ENCODE peak calls at places on chromosomes 6 and 20, in five cellular contexts. F, J, T, A and Z are unnamed samples.
A peak's percentile ranks its signal among the peaks of the same experiment; 100 is the strongest.

GRCh38 chr6:135572051-135572450 is 74.5 kb upstream of the AHI1 start:
- DNase-seq in F (no peak), J (no peak), T (no peak), A (no peak), Z (no peak)

GRCh38 chr20:51553897-51554504 is 11.5 kb upstream of the NFATC2 start:
- DNase-seq in F (no peak), J (no peak), T (no peak), A (no peak), Z (no peak)

GRCh38 chr6:108616544-108616943 is 55.8 kb downstream of the FOXO3 start:
- DNase-seq in F (no peak), J (no peak), T (no peak), A (no peak), Z (no peak)

GRCh38 chr6:11206576-11206975 is 25.9 kb downstream of the NEDD9 start:
- DNase-seq in F (no peak), J (no peak), T (no peak), A (no peak), Z (no peak)

GRCh38 chr6:97437087-97437486 is 154.1 kb upstream of the MMS22L start:
- DNase-seq in F (no peak), J (no peak), T (no peak), A (peak; percentile 77), Z (no peak)

GRCh38 chr20:19602660-19603389 is 155.2 kb upstream of the RIN2 start:
- DNase-seq in F (no peak), J (no peak), T (no peak), A (no peak), Z (no peak)

GRCh38 chr20:49045440-49046086 is 549 bp upstream of the CSE1L start:
- DNase-seq in F (peak; percentile 37), J (peak; percentile 90), T (peak; percentile 33), A (peak; percentile 49), Z (peak; percentile 5)

GRCh38 chr6:101650402-101651100 is 257.0 kb downstream of the GRIK2 start:
- DNase-seq in F (no peak), J (no peak), T (no peak), A (peak; percentile 68), Z (no peak)

GRCh38 chr6:5214570-5215052 is 46.1 kb downstream of the LYRM4 start:
- DNase-seq in F (no peak), J (no peak), T (peak; percentile 18), A (peak; percentile 71), Z (peak; percentile 41)

GRCh38 chr6:28542440-28543293 is 17.0 kb downstream of the GPX5 start:
- DNase-seq in F (no peak), J (no peak), T (peak; percentile 58), A (peak; percentile 98), Z (peak; percentile 41)

GRCh38 chr6:145798530-145798929 is 16.1 kb downstream of the FBXO30 start:
- DNase-seq in F (no peak), J (no peak), T (no peak), A (peak; percentile 41), Z (no peak)

GRCh38 chr6:72649032-72649984 is 27.4 kb downstream of the KCNQ5 start:
- DNase-seq in F (no peak), J (no peak), T (no peak), A (no peak), Z (no peak)

GRCh38 chr6:5950448-5950847 is 56.3 kb downstream of the NRN1 start:
- DNase-seq in F (no peak), J (no peak), T (no peak), A (peak; percentile 71), Z (no peak)

GRCh38 chr6:118553132-118553531 is 5.0 kb downstream of the PLN start:
- DNase-seq in F (no peak), J (no peak), T (no peak), A (no peak), Z (no peak)

GRCh38 chr6:96563853-96564252 is 925 bp downstream of the FHL5 start:
- DNase-seq in F (no peak), J (no peak), T (no peak), A (no peak), Z (no peak)

GRCh38 chr20:60765821-60766403 is 486.1 kb upstream of the CDH4 start:
- DNase-seq in F (no peak), J (no peak), T (no peak), A (no peak), Z (no peak)

GRCh38 chr6:3031857-3032256 is 32.2 kb downstream of the NQO2 start:
- DNase-seq in F (no peak), J (no peak), T (no peak), A (no peak), Z (no peak)

GRCh38 chr6:31597006-31597405 is 4.2 kb upstream of the NCR3 start:
- DNase-seq in F (no peak), J (no peak), T (no peak), A (peak; percentile 56), Z (no peak)

GRCh38 chr20:36173451-36173933 is 19.0 kb downstream of the EPB41L1 start:
- DNase-seq in F (no peak), J (no peak), T (no peak), A (peak; percentile 88), Z (no peak)

GRCh38 chr20:44093249-44093582 is 93.8 kb downstream of the JPH2 start:
- DNase-seq in F (no peak), J (no peak), T (no peak), A (no peak), Z (no peak)

GRCh38 chr20:63808145-63808724 is 22.8 kb downstream of the ZBTB46 start:
- DNase-seq in F (no peak), J (no peak), T (no peak), A (no peak), Z (no peak)

GRCh38 chr20:63808964-63809674 is 21.9 kb downstream of the ZBTB46 start:
- DNase-seq in F (no peak), J (no peak), T (no peak), A (peak; percentile 55), Z (no peak)

GRCh38 chr20:63809856-63810255 is 21.2 kb downstream of the ZBTB46 start:
- DNase-seq in F (no peak), J (no peak), T (no peak), A (no peak), Z (no peak)

GRCh38 chr20:63811491-63811875 is 19.6 kb downstream of the ZBTB46 start:
- DNase-seq in F (no peak), J (no peak), T (no peak), A (no peak), Z (no peak)

GRCh38 chr20:63810730-63811490 is 20.2 kb downstream of the ZBTB46 start:
- DNase-seq in F (no peak), J (no peak), T (no peak), A (no peak), Z (no peak)
- TF ChIP-seq POLR2AphosphoS5 in F (no peak), J (no peak), T (no peak), A (no peak), Z (no peak)

GRCh38 chr20:47315339-47315662 is 41.2 kb downstream of the ZMYND8 start:
- DNase-seq in F (no peak), J (no peak), T (no peak), A (peak; percentile 62), Z (no peak)

GRCh38 chr20:47318596-47319516 is 37.6 kb downstream of the ZMYND8 start:
- DNase-seq in F (peak; percentile 85), J (peak; percentile 84), T (peak; percentile 78), A (peak; percentile 83), Z (peak; percentile 77)

GRCh38 chr20:47316776-47317126 is 39.7 kb downstream of the ZMYND8 start:
- DNase-seq in F (no peak), J (no peak), T (no peak), A (no peak), Z (no peak)

GRCh38 chr20:47318027-47318595 is 38.4 kb downstream of the ZMYND8 start:
- DNase-seq in F (no peak), J (no peak), T (peak; percentile 73), A (no peak), Z (no peak)

DNA sequence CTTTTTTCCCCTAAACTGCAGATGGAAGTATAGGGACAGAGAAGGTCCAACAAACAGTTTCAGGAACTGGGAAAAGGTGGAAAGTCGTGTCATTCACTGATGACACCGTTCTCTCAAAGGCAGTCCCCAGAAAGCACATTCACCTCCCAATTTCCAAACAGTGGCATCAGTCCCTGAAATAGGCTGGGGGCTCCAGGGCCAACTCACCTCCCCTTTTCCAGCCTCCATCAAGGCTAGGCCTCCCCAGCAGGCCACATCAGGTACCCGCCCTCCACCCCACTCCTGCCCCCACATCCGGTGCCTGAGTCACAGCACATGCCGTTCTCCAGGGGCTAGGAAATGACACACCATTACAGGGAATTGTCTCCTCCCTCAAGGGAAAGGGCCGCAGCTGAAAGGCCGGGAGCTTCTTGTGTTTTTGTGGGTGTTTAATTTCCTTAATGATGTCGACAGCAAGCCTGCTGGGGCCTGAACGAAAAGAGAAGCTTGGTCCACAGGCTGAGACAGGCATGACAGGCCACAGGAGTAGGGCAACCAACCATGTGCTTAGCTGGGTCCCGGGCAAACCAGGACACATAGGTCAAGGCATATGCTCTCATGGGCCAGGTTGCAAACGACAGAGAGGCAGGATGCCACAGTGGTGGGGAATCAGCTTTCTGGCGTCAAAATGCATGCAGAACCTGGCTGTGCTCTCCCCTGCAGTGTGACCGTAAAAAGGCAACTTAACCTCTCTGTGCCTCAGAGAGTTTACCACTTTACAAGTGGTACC is 39.2 kb downstream of the ZMYND8 start:
- DNase-seq in F (peak; percentile 68), J (peak; percentile 85), T (peak; percentile 76), A (peak; percentile 76), Z (peak; percentile 86)
- TF ChIP-seq CTCF in F (no peak), J (peak; percentile 13), T (peak; percentile 26), A (no peak), Z (no peak)

GRCh38 chr20:56616704-56617103 is 12.4 kb upstream of the TFAP2C start:
- DNase-seq in F (no peak), J (no peak), T (no peak), A (no peak), Z (no peak)
- H3K4me1 ChIP-seq in F (no peaks in the 10 kb centered on the region), J (no peaks in the 10 kb centered on the region), T (no peaks in the 10 kb centered on the region), A (no peaks in the 10 kb centered on the region), Z (no peaks in the 10 kb centered on the region)

GRCh38 chr20:64024141-64024990 is 11.6 kb upstream of the C20orf204 start:
- DNase-seq in F (no peak), J (no peak), T (peak; percentile 49), A (no peak), Z (no peak)

GRCh38 chr20:64022671-64023070 is 13.3 kb upstream of the C20orf204 start:
- DNase-seq in F (no peak), J (no peak), T (no peak), A (no peak), Z (no peak)

GRCh38 chr20:64025101-64025825 is 10.7 kb upstream of the C20orf204 start:
- DNase-seq in F (no peak), J (no peak), T (no peak), A (no peak), Z (no peak)

GRCh38 chr20:64023278-64024140 is 12.5 kb upstream of the C20orf204 start:
- DNase-seq in F (no peak), J (no peak), T (no peak), A (no peak), Z (no peak)

DNA sequence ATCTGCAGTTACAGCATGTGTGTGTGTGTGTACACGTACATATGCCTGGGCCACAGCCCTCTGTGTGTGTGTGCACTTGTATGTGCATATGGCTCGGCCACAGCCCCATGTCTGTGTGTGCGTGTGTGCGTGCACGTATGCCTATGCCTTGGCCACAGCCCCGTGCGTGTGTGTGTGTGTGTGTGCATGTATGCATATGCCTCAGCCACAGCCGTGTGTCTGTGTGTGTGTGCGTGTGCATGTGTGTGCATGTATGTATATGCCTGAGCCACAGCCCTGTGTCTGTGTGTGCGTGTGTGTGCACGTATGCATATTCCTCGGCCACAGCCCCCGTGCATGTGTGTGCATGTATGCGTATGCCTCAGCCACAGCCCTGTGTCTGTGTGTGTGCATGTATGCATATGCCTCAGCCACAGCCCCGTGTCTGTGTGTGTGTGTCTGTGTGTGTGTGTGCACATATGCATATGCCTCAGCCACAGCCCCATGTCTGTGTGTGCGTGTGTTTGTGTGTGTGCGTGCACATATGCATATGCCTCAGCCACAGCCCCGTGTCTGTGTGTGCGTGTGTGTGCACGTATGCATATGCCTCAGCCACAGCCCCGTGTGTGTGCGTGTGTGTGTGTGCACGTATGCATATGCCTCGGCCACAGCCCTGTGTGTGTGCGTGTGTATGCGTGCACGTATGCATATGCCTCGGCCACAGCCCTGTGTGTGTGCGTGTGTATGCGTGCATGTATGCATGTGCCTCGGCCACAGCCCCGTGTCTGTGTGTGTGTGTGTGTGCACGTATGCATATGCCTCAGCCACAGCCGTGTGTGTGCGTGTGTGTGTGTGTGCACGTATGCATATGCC is 14.6 kb upstream of the C20orf204 start:
- DNase-seq in F (no peak), J (no peak), T (no peak), A (no peak), Z (no peak)
- TF ChIP-seq POLR2AphosphoS5 in F (no peak), J (no peak), T (no peak), A (no peak), Z (no peak)